ENCODE peak calls at places on chromosome 20, in four cellular contexts. H, T, M and N are unnamed samples.

GRCh38 chr20:56762829-56763228 is 133.7 kb downstream of the TFAP2C start:
- DNase-seq in H (no peak), T (no peak), M (no peak), N (no peak)

GRCh38 chr20:48202334-48202733 is 417.1 kb upstream of the SULF2 start:
- DNase-seq in H (no peak), T (no peak), M (no peak), N (no peak)

GRCh38 chr20:47347661-47348462 is 8.6 kb downstream of the ZMYND8 start:
- DNase-seq in H (no peak), T (no peak), M (no peak), N (no peak)

GRCh38 chr20:63342561-63343459 is 18.3 kb downstream of the CHRNA4 start:
- DNase-seq in H (peak), T (peak), M (peak), N (no peak)

GRCh38 chr20:32980131-32980941 is 23.9 kb downstream of the SUN5 start:
- DNase-seq in H (no peak), T (no peak), M (no peak), N (no peak)

GRCh38 chr20:36848078-36848660 is 27.8 kb upstream of the TLDC2 start:
- DNase-seq in H (no peak), T (no peak), M (no peak), N (no peak)

GRCh38 chr20:47150403-47151152 is 205.9 kb downstream of the ZMYND8 start:
- DNase-seq in H (peak), T (no peak), M (peak), N (peak)

GRCh38 chr20:57905448-57905847 is 195.6 kb upstream of the PMEPA1 start:
- DNase-seq in H (no peak), T (no peak), M (no peak), N (no peak)

GRCh38 chr20:32871622-32872160 is 13.0 kb downstream of the EFCAB8 start:
- DNase-seq in H (no peak), T (no peak), M (no peak), N (no peak)

GRCh38 chr20:21514553-21515251 is 838 bp upstream of the NKX2-2 start:
- DNase-seq in H (no peak), T (peak), M (no peak), N (no peak)

GRCh38 chr20:37510226-37510625 is 10.8 kb upstream of the NNAT start:
- DNase-seq in H (no peak), T (no peak), M (no peak), N (no peak)

GRCh38 chr20:24742436-24742835 is 206.6 kb upstream of the CST7 start:
- DNase-seq in H (no peak), T (no peak), M (no peak), N (no peak)